ENCODE peak calls at places on chromosomes 11 and 22, in ten cellular contexts. V is ovary, S is right lobe of liver, Z is GM12892, P is IMR-90, W is body of pancreas, A is esophagus muscularis mucosa, L is tibial nerve, K is stomach, X is A549. Y is an unnamed sample.

GRCh38 chr11:102950622-102951081 is 4.9 kb downstream of the MMP13 start:
- DNase-seq in S (no peak), X (peak), L (no peak), K (no peak), Z (no peak), W (no peak), P (peak), V (no peak), A (no peak), Y (no peak)

GRCh38 chr11:559712-560304 is 730 bp downstream of the LMNTD2 start:
- DNase-seq in W (peak), X (no peak), V (no peak), P (no peak), K (peak), L (no peak), Z (no peak), A (no peak), S (peak), Y (peak)

GRCh38 chr11:78080818-78081495 is 1.3 kb upstream of the NDUFC2 start:
- DNase-seq in W (no peak), V (no peak), L (no peak), A (no peak), P (peak), Z (no peak), X (no peak), K (no peak), S (no peak), Y (no peak)

GRCh38 chr11:129408865-129409444 is 33.3 kb downstream of the BARX2 start:
- DNase-seq in A (no peak), Z (no peak), L (no peak), S (no peak), P (no peak), X (no peak), W (no peak), V (no peak), K (no peak), Y (no peak)

GRCh38 chr22:49302150-49302460 is 525.6 kb downstream of the BRD1 start:
- DNase-seq in S (no peak), K (no peak), A (peak), W (peak), V (no peak), X (no peak), Z (no peak), P (no peak), L (no peak), Y (no peak)

GRCh38 chr11:115765803-115766239 is 261.6 kb upstream of the CADM1 start:
- DNase-seq in X (peak), Z (no peak), K (no peak), W (no peak), A (no peak), V (no peak), S (no peak), P (peak), L (no peak), Y (no peak)

GRCh38 chr11:68341557-68342458 is 29.4 kb downstream of the LRP5 start:
- DNase-seq in A (no peak), P (no peak), X (no peak), W (no peak), S (no peak), V (no peak), L (no peak), Z (no peak), K (no peak), Y (no peak)

GRCh38 chr22:43777204-43777671 is 34.9 kb downstream of the EFCAB6 start:
- DNase-seq in X (peak), S (no peak), P (peak), K (no peak), L (no peak), V (no peak), A (peak), Z (no peak), W (no peak), Y (peak)

GRCh38 chr11:8355418-8355742 is 91.7 kb upstream of the LMO1 start:
- DNase-seq in L (no peak), S (no peak), W (no peak), X (no peak), V (no peak), K (no peak), A (no peak), P (no peak), Z (no peak), Y (no peak)

GRCh38 chr11:26843539-26843938 is 121.7 kb upstream of the SLC5A12 start:
- DNase-seq in K (no peak), X (no peak), L (no peak), Z (no peak), S (no peak), W (no peak), V (no peak), A (no peak), P (no peak), Y (no peak)

GRCh38 chr11:106585061-106585460 is 433.2 kb downstream of the GUCY1A2 start:
- DNase-seq in K (no peak), P (peak), W (no peak), V (no peak), S (no peak), A (no peak), Z (no peak), L (no peak), X (peak), Y (no peak)

GRCh38 chr11:115470928-115471327 is 33.3 kb downstream of the CADM1 start:
- DNase-seq in Z (no peak), S (no peak), P (no peak), K (no peak), V (no peak), L (no peak), X (no peak), A (no peak), W (no peak), Y (no peak)

GRCh38 chr22:31240011-31240410 is 27.9 kb downstream of the LIMK2 start:
- DNase-seq in L (no peak), W (no peak), A (no peak), K (no peak), P (peak), V (no peak), X (no peak), Z (no peak), S (no peak), Y (no peak)

GRCh38 chr11:64745523-64746328 is 1.8 kb upstream of the RASGRP2 start:
- DNase-seq in S (peak), W (no peak), Z (peak), X (peak), K (peak), A (peak), V (peak), L (peak), P (peak), Y (peak)

GRCh38 chr22:45819305-45819704 is 147.7 kb downstream of the ATXN10 start:
- DNase-seq in P (no peak), Z (no peak), X (no peak), A (no peak), W (no peak), L (no peak), V (no peak), S (no peak), K (no peak), Y (no peak)

GRCh38 chr11:10934293-10934850 is 76.5 kb upstream of the ZBED5 start:
- DNase-seq in X (no peak), P (no peak), Z (no peak), V (no peak), K (no peak), A (peak), W (no peak), S (no peak), L (no peak), Y (no peak)

GRCh38 chr22:36308880-36309279 is 55.9 kb downstream of the APOL1 start:
- DNase-seq in X (no peak), L (no peak), P (no peak), K (no peak), V (no peak), Z (no peak), W (no peak), S (no peak), A (no peak), Y (no peak)

GRCh38 chr11:134346101-134346975 is 14.6 kb downstream of the GLB1L2 start:
- DNase-seq in Z (no peak), P (no peak), K (no peak), X (no peak), L (no peak), V (no peak), S (no peak), A (peak), W (no peak), Y (no peak)

GRCh38 chr11:105588001-105588400 is 21.9 kb upstream of the GRIA4 start:
- DNase-seq in L (no peak), V (no peak), W (no peak), Z (no peak), X (no peak), A (no peak), S (no peak), K (no peak), P (peak), Y (no peak)

GRCh38 chr11:78427615-78428272 is 10.1 kb upstream of the GAB2 start:
- DNase-seq in W (no peak), V (no peak), P (no peak), Z (no peak), A (no peak), X (no peak), S (no peak), K (no peak), L (no peak), Y (no peak)

GRCh38 chr22:30187726-30188407 is 58.7 kb downstream of the LIF start:
- DNase-seq in L (no peak), V (no peak), W (no peak), P (peak), A (peak), K (no peak), S (no peak), Z (no peak), X (no peak), Y (no peak)

GRCh38 chr11:11798586-11799438 is 43.0 kb upstream of the USP47 start:
- DNase-seq in W (peak), K (peak), V (peak), A (peak), S (peak), L (peak), X (peak), Z (no peak), P (peak), Y (no peak)

GRCh38 chr11:12149672-12150225 is 39.4 kb downstream of the MICAL2 start:
- DNase-seq in A (no peak), X (no peak), V (no peak), W (no peak), L (no peak), K (no peak), P (peak), S (no peak), Z (no peak), Y (no peak)

GRCh38 chr11:65041206-65042035 is at the start of gene SAC3D1:
- DNase-seq in A (no peak), V (no peak), K (peak), X (no peak), P (peak), Z (peak), S (peak), L (no peak), W (no peak), Y (peak)

GRCh38 chr11:101860694-101861371 is 54.0 kb upstream of the CEP126 start:
- DNase-seq in K (peak), W (peak), V (peak), S (no peak), A (no peak), P (peak), L (no peak), X (peak), Z (no peak), Y (peak)

GRCh38 chr11:35978891-35979290 is 35.0 kb downstream of the LDLRAD3 start:
- DNase-seq in W (no peak), V (no peak), X (no peak), A (no peak), P (no peak), L (no peak), Z (no peak), S (no peak), K (no peak), Y (no peak)

GRCh38 chr22:24303007-24303406 is 32.4 kb downstream of the SPECC1L start:
- DNase-seq in L (no peak), K (no peak), V (no peak), P (no peak), S (no peak), X (no peak), W (no peak), A (no peak), Z (no peak), Y (no peak)

GRCh38 chr22:30270841-30271240 is 4.2 kb upstream of the OSM start:
- DNase-seq in S (peak), Z (no peak), A (no peak), W (no peak), V (no peak), K (peak), L (no peak), P (peak), X (no peak), Y (no peak)

GRCh38 chr11:128848815-128849455 is 18.2 kb downstream of the KCNJ1 start:
- DNase-seq in W (peak), L (no peak), V (no peak), K (peak), A (no peak), Z (peak), X (peak), P (peak), S (no peak), Y (peak)

GRCh38 chr11:100731471-100731870 is 44.4 kb downstream of the ARHGAP42 start:
- DNase-seq in L (no peak), V (no peak), P (no peak), Z (no peak), X (no peak), W (no peak), A (no peak), K (no peak), S (no peak), Y (no peak)

GRCh38 chr22:24937114-24937513 is 9.4 kb downstream of the LHFPL7 start:
- DNase-seq in V (no peak), L (no peak), X (peak), P (no peak), Z (no peak), W (no peak), K (no peak), A (no peak), S (no peak), Y (no peak)

GRCh38 chr11:70270877-70271634 is 566 bp downstream of the PPFIA1 start:
- DNase-seq in P (peak), L (no peak), S (peak), Z (peak), W (peak), V (peak), A (no peak), X (no peak), K (peak), Y (no peak)

GRCh38 chr11:69411257-69411924 is 70.1 kb upstream of the LINC01488 start:
- DNase-seq in L (no peak), W (no peak), Z (no peak), A (no peak), V (no peak), K (no peak), X (no peak), P (no peak), S (no peak), Y (no peak)

GRCh38 chr11:31628111-31628510 is 118.5 kb downstream of the ELP4 start:
- DNase-seq in V (no peak), P (no peak), X (no peak), K (no peak), W (no peak), Z (no peak), A (no peak), L (no peak), S (no peak), Y (no peak)

GRCh38 chr11:108853864-108854263 is 189.0 kb downstream of the DDX10 start:
- DNase-seq in X (no peak), K (no peak), S (no peak), V (no peak), L (no peak), P (no peak), A (no peak), W (no peak), Z (no peak), Y (no peak)

GRCh38 chr11:68938088-68938487 is 34.4 kb downstream of the IGHMBP2 start:
- DNase-seq in Z (no peak), K (no peak), V (no peak), W (no peak), A (no peak), L (no peak), P (no peak), S (peak), X (no peak), Y (no peak)

GRCh38 chr11:47276923-47277322 is 7.0 kb downstream of the MADD start:
- DNase-seq in L (no peak), S (no peak), P (no peak), W (no peak), A (no peak), X (no peak), K (no peak), Z (no peak), V (no peak), Y (no peak)

GRCh38 chr22:36227396-36227795 is 11.9 kb downstream of the APOL2 start:
- DNase-seq in S (no peak), X (no peak), Z (no peak), A (no peak), V (no peak), K (no peak), P (no peak), W (no peak), L (no peak), Y (no peak)

GRCh38 chr11:63017306-63017974 is 1.8 kb upstream of the SLC22A8 start:
- DNase-seq in P (no peak), S (no peak), X (no peak), W (no peak), L (no peak), Z (no peak), V (no peak), K (peak), A (no peak), Y (peak)
- TF ChIP-seq POLR2A in P (no peak), S (no peak), X (no peak), W (no peak), L (no peak), Z (no peak), V (no peak), K (no peak), A (no peak), Y (no peak)

DNA sequence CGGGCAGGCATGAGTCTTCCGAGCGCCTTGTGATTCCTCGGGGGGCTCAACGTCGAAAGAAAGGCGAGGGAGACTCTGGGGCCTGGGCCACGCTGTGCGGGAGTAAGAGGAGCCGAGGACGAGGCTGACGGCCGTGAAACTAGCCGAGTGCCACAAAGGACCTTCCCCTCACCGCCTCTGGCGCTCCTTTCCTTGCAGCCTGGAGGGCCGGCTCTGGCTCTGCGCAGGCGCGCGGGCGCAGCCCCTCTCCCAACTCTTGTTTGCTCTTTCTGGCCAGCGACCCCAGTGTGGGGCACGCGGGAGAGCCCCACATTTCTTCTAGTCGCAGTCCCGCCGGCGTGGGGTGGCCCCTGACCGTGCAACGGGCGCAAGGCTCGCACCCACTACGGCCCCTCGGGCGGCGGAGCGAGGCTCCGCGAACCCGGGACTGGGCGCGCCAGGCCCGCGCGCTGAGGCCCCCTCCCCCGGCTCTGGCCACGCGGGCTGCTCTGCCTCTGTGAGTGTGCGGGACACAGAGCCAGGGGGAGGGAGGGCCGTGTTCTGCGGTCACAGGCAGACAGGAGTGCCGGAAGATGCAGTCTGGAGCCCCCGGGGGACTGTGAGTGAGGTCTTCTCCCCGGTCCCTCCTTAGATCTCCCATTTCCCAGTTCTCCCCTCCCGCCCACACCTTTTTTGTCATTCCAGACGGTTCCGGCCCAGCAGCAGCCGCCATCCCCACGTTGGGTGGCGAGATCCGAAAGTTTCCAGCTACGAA is 1.0 kb upstream of the TOB2 start:
- DNase-seq in P (peak), A (no peak), V (peak), Z (no peak), K (peak), S (peak), X (peak), W (peak), L (peak), Y (no peak)
- TF ChIP-seq POLR2A in P (peak), A (no peak), V (no peak), Z (no peak), K (no peak), S (no peak), X (peak), W (no peak), L (no peak), Y (peak)

GRCh38 chr11:111601979-111602864 is at the start of gene SIK2:
- DNase-seq in A (peak), Z (peak), L (peak), V (peak), X (peak), S (peak), W (peak), P (peak), K (peak), Y (peak)
- TF ChIP-seq POLR2A in A (no peak), Z (no peak), L (no peak), V (peak), X (peak), S (peak), W (peak), P (peak), K (no peak), Y (no peak)

GRCh38 chr11:133127746-133128145 is 404.6 kb downstream of the OPCML start:
- DNase-seq in A (peak), S (no peak), X (no peak), Z (no peak), P (no peak), K (no peak), W (no peak), V (no peak), L (no peak), Y (no peak)

GRCh38 chr11:133122260-133122659 is 410.0 kb downstream of the OPCML start:
- DNase-seq in Z (no peak), K (no peak), P (no peak), L (no peak), W (no peak), V (no peak), X (no peak), A (peak), S (no peak), Y (no peak)

GRCh38 chr11:133118563-133119303 is 413.6 kb downstream of the OPCML start:
- DNase-seq in S (no peak), P (no peak), K (no peak), X (no peak), W (no peak), L (no peak), A (peak), Z (no peak), V (no peak), Y (no peak)

GRCh38 chr11:133123371-133123770 is 408.9 kb downstream of the OPCML start:
- DNase-seq in V (no peak), P (no peak), K (no peak), A (peak), W (no peak), L (no peak), X (no peak), Z (no peak), S (no peak), Y (no peak)
- TF ChIP-seq POLR2A in V (no peak), P (no peak), K (no peak), A (no peak), W (no peak), L (no peak), X (no peak), Z (no peak), S (no peak), Y (no peak)

DNA sequence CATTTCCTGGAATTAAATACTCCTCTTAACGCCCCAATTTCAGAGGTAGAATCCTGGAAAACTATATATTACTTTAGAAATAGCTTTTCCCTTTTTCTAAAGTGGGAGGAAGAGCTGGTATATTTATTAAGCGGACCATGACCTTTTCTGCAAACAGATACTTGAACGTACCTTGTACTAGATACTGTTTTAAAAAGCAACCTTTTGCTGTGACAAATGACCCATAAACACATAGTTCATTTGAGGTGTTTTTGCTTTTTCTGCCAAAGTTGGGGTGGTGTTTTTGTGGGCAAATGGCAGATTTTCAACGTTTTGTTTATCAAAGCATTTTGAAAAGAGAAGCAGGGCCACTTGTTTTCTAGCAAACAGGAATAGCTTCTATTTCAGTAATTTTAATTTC is 2.2 kb downstream of the FBXO7 start:
- DNase-seq in L (no peak), K (no peak), S (no peak), X (no peak), W (no peak), Z (no peak), A (no peak), P (no peak), V (no peak), Y (no peak)
- TF ChIP-seq POLR2A in L (no peak), K (no peak), S (no peak), X (no peak), W (no peak), Z (no peak), A (no peak), P (no peak), V (no peak), Y (no peak)

DNA sequence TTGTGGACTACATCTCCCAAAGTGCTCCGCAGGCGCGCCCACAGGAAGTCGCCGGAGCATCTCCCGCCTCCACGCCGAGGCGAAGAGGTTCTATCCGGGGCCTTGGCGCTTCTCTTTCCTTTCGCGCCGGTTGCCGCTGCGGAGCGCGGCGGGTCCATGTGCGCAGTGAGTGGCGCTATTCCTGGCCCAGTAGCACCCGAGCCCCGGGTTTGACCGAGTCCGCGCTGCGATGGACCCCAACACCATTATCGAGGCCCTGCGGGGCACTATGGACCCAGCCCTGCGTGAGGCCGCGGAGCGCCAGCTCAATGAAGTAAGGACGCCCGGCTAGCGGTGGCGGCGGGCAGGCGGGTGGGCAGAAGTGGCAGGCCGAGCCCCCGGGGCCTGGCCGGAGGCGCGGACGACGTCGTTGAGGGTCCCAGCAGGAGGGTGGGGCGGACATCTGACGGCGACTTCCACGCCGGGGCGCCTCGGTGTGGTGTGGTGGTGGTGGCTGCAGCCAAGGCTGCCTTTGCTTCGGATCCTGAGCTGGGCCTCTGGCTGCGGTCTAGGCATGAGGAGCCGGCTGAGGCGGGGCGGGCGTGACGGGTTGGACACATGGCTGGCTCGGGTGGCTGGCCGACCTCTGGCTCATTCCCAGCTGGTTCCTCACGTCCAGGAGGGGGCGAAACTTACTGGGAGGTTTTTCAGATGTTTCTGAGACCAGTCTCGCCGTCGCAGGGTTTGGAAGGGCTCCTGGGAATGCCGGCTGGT is at the start of gene IPO7:
- DNase-seq in P (peak), S (peak), A (peak), W (peak), V (peak), L (peak), K (peak), X (peak), Z (peak), Y (peak)
- TF ChIP-seq POLR2A in P (peak), S (peak), A (peak), W (peak), V (peak), L (peak), K (no peak), X (peak), Z (peak), Y (peak)